ENCODE peak calls at places on chromosomes 6 and 20, in eight cellular contexts. P is HepG2, M is Panc1, V is GM23338, D is HCT116, N is upper lobe of left lung, W is GM12878, L is K562. Y is an unnamed sample.

GRCh38 chr6:159821726-159822125 is 21.6 kb downstream of the PNLDC1 start:
- ATAC-seq in D (no peak), L (peak; percentile 6), N (no peak), W (no peak), P (peak; percentile 9), M (peak; percentile 14), V (no peak), Y (no peak)

GRCh38 chr6:157952751-157953479 is 28.7 kb upstream of the SYNJ2 start:
- ATAC-seq in N (no peak), M (peak; percentile 37), P (peak; percentile 22), V (no peak), L (peak; percentile 72), D (peak; percentile 27), W (no peak), Y (no peak)

GRCh38 chr6:147621280-147621679 is 112.8 kb downstream of the SAMD5 start:
- ATAC-seq in D (no peak), W (no peak), V (no peak), M (no peak), P (no peak), L (no peak), N (peak; percentile 89), Y (peak; percentile 61)

GRCh38 chr6:42292002-42292735 is 74.5 kb upstream of the MRPS10 start:
- ATAC-seq in N (peak; percentile 22), L (no peak), M (peak; percentile 48), V (no peak), D (no peak), W (peak; percentile 19), P (no peak), Y (no peak)

GRCh38 chr20:17557675-17558006 is 12.2 kb upstream of the DSTN start:
- ATAC-seq in W (no peak), P (peak; percentile 59), N (peak; percentile 61), L (peak; percentile 48), M (peak; percentile 37), D (peak; percentile 67), V (peak; percentile 45), Y (no peak)

GRCh38 chr6:48150701-48151100 is 39.7 kb upstream of the PTCHD4 start:
- ATAC-seq in N (no peak), D (no peak), W (no peak), L (no peak), V (no peak), M (no peak), P (no peak), Y (no peak)

GRCh38 chr6:132551214-132551613 is 1.3 kb upstream of the TAAR8 start:
- ATAC-seq in M (no peak), V (peak; percentile 49), N (peak; percentile 28), L (no peak), P (no peak), D (no peak), W (no peak), Y (no peak)

GRCh38 chr6:115362234-115362633 is 698.5 kb downstream of the FRK start:
- ATAC-seq in N (no peak), M (no peak), P (no peak), D (no peak), V (no peak), L (no peak), W (peak; percentile 46), Y (no peak)

GRCh38 chr6:161361529-161361928 is 87.7 kb upstream of the AGPAT4 start:
- ATAC-seq in V (no peak), D (no peak), P (no peak), N (no peak), M (no peak), L (no peak), W (no peak), Y (no peak)

GRCh38 chr6:76532647-76533046 is 460.2 kb upstream of the IMPG1 start:
- ATAC-seq in P (no peak), D (no peak), N (peak; percentile 18), M (no peak), W (no peak), V (no peak), L (no peak), Y (no peak)

GRCh38 chr6:56450882-56451739 is 191.6 kb downstream of the DST start:
- ATAC-seq in L (no peak), V (no peak), P (peak; percentile 90), N (peak; percentile 9), D (no peak), W (no peak), M (no peak), Y (peak; percentile 37)

GRCh38 chr6:37956711-37957110 is 137.2 kb downstream of the ZFAND3 start:
- ATAC-seq in W (no peak), M (no peak), N (no peak), L (no peak), D (no peak), P (no peak), V (no peak), Y (no peak)

GRCh38 chr20:43981535-43981934 is 66.9 kb downstream of the TOX2 start:
- ATAC-seq in P (no peak), M (no peak), W (peak; percentile 48), L (no peak), V (no peak), N (peak; percentile 35), D (no peak), Y (no peak)

GRCh38 chr20:54229566-54229965 is 21.7 kb downstream of the PFDN4 start:
- ATAC-seq in V (no peak), L (no peak), P (no peak), W (no peak), M (no peak), D (no peak), N (no peak), Y (no peak)

GRCh38 chr20:25865715-25866656 is 169.3 kb upstream of the ZNF337 start:
- ATAC-seq in W (peak; percentile 45), V (peak; percentile 29), M (peak; percentile 39), N (peak; percentile 57), L (peak; percentile 50), P (peak; percentile 51), D (peak; percentile 75), Y (peak; percentile 52)

GRCh38 chr6:46575530-46575929 is 77.1 kb downstream of the CYP39A1 start:
- ATAC-seq in N (no peak), D (no peak), P (no peak), M (no peak), V (no peak), W (no peak), L (no peak), Y (no peak)

GRCh38 chr6:156992396-156992795 is 215.2 kb downstream of the ARID1B start:
- ATAC-seq in N (peak; percentile 41), V (peak; percentile 22), W (no peak), D (no peak), L (peak; percentile 83), M (peak; percentile 41), P (peak; percentile 69), Y (no peak)

GRCh38 chr6:119283214-119283613 is 66.3 kb downstream of the MAN1A1 start:
- ATAC-seq in N (no peak), W (peak; percentile 56), L (peak; percentile 8), D (no peak), P (no peak), V (no peak), M (no peak), Y (no peak)

DNA sequence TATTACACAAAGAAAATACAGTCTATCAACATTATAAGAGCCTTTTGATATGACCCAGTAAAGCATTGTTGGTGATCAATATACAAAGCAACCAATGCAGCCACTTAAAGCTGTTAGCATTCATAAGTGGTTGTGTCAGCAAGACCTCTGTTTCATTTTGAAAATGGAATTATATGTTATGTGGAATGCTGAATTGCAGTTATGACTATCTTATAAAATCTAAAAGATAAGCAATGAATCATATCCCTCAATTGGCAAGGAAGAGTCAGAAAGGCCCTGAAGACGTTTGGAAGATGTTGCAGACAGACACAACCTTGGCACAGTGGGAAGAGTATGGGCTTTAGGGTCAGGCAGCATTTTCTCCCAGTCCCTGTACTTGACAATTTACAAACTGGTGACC is 93.8 kb upstream of the RNF217 start:
- ATAC-seq in P (no peak), L (no peak), N (no peak), V (no peak), D (no peak), W (no peak), M (no peak), Y (no peak)
- H3K27ac ChIP-seq in P (no peak overlapping the region), L (no peak overlapping the region), N (no peak overlapping the region), V (no peak overlapping the region), D (no peak overlapping the region), W (no peak overlapping the region), M (no peak overlapping the region), Y (no peak overlapping the region)

DNA sequence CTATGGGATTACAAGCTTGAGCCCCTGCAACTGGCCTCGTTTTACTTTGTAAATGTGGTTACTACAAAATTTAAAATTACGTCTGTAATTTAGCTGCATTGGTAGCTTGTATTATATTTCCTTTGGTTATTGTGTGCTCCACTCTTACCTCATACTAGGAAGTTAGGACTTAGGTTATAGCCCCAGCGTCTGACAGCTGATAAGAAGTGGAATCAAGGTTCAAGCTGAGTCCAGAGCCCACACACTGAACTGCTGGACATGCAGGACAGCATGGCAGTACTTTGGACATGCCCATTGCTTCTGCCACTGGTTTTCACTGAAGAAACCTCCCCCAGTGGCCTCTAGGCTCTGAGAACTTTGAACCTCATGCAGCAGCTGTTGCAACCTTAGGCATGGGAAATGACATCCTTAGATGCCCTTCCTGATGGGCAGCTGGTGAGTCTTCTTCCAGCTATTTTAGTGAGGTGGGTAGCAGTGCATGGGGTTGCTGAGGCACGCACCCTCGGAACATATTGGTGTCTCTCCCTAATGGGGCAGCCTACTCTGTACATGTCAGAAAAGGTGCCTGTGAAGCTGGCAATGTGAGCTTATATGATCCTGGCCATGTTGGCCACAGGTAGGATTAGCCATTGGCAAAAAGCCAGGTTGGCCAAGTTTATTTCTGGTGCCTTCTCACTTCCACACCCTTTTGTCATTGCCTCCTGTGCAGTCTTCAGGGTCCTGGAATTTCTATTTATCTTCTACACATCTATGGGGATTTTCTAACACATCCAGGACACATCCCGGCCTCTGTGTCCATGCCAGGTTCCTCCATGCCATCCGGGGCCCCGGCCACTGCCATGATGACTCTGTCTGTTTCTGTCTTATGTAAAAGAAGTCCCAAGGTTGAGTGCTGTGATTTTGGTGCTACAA is 85.3 kb downstream of the CDS2 start:
- ATAC-seq in P (peak; percentile 94), V (no peak), N (no peak), W (no peak), D (no peak), M (no peak), L (no peak), Y (no peak)
- TF ChIP-seq POLR2AphosphoS5 in P (no peak), V (no peak), N (no peak), W (no peak), D (no peak), M (no peak), L (no peak), Y (no peak)

DNA sequence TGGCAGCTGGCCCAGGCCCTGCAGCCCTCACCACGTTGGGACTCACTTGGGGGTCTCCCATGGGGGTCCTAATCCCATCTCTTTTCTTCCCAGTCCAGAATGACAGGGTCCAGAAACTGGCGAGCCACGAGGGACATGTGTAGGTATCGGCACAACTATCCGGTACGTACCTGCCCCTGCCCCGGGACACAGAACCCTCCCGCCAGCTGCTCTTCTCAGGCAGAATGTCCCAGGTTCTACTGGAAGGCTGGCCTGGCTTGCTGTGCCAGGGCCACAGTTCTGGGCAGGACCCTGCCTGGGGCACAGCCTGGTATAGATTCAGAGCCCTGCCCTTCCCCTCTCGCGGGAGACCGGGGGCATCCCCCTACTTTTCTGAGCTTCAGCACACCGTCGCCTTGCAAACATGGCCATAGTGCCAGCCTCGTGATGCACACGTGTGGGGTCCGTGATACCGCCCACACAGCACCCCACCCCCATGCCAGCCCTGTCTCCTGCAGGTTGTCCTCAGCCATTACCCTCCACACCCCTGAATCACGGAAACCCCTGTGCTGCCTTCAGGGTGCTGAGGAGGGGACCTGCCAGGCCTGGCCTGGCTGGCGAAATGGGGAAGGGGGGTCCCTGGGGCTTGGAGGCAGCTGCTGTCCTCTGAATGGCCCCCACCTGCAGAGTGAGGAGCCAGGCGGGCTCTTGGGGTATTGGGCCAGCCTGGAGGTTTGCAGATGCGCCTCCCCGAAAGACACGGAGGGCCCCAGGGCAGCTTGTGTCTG is 3.0 kb downstream of the OGFR start:
- ATAC-seq in D (no peak), N (no peak), L (no peak), M (no peak), P (no peak), V (no peak), W (no peak), Y (no peak)
- H3K27ac ChIP-seq in D (peak overlapping the region; percentile 94), N (peak overlapping the region; percentile 3), L (no peak overlapping the region), M (peak overlapping the region; percentile 93), P (peak overlapping the region; percentile 89), V (no peak overlapping the region), W (no peak overlapping the region), Y (no peak overlapping the region)

GRCh38 chr6:10320291-10320690 is 94.6 kb downstream of the TFAP2A start:
- ATAC-seq in L (no peak), N (no peak), W (no peak), V (no peak), P (no peak), M (no peak), D (no peak), Y (no peak)
- TF ChIP-seq POLR2AphosphoS5 in L (no peak), N (no peak), W (no peak), V (no peak), P (no peak), M (no peak), D (no peak), Y (no peak)

Y was measured in gastroesophageal sphincter.